ENCODE peak calls at places on chromosomes 16 and 17, in four cellular contexts. H is HepG2, P is IMR-90, D is K562. U is an unnamed sample.

GRCh38 chr17:19336938-19337711 is 25.4 kb downstream of the B9D1 start:
- DNase-seq in H (peak; percentile 68), P (no peak), D (no peak), U (no peak)

GRCh38 chr17:69286257-69286656 is 40.7 kb downstream of the ABCA5 start:
- DNase-seq in P (no peak), D (no peak), H (no peak), U (no peak)

GRCh38 chr17:79079421-79080200 is 5.0 kb downstream of the ENGASE start:
- DNase-seq in P (no peak), H (no peak), D (no peak), U (no peak)

GRCh38 chr17:7252176-7253043 is at the start of gene ELP5:
- DNase-seq in D (peak; percentile 84), P (peak; percentile 94), H (peak; percentile 94), U (peak; percentile 97)

GRCh38 chr16:50610331-50611262 is 62.4 kb downstream of the NKD1 start:
- DNase-seq in P (no peak), D (peak; percentile 28), H (no peak), U (no peak)

GRCh38 chr17:56213031-56213430 is 59.8 kb downstream of the ANKFN1 start:
- DNase-seq in D (no peak), P (peak; percentile 10), H (no peak), U (no peak)

GRCh38 chr16:57923418-57923817 is 47.5 kb downstream of the CNGB1 start:
- DNase-seq in D (no peak), P (no peak), H (no peak), U (no peak)

GRCh38 chr16:84109598-84110325 is 7.0 kb downstream of the MBTPS1 start:
- DNase-seq in D (no peak), H (no peak), P (peak; percentile 11), U (no peak)

GRCh38 chr16:69867796-69868565 is 83.2 kb upstream of the CLEC18A start:
- DNase-seq in H (no peak), D (no peak), P (no peak), U (no peak)

GRCh38 chr17:75571197-75571884 is 16.3 kb upstream of the MYO15B start:
- DNase-seq in H (no peak), P (peak; percentile 9), D (peak; percentile 50), U (no peak)

GRCh38 chr17:36705651-36706436 is 104.5 kb downstream of the MRM1 start:
- DNase-seq in H (peak; percentile 18), D (peak; percentile 73), P (peak; percentile 4), U (peak; percentile 72)

GRCh38 chr17:2952174-2952845 is 111.1 kb downstream of the OR1D5 start:
- DNase-seq in P (no peak), D (no peak), H (peak; percentile 52), U (no peak)

GRCh38 chr17:8408371-8408770 is 10.7 kb upstream of the RNF222 start:
- DNase-seq in P (no peak), H (peak; percentile 41), D (no peak), U (peak; percentile 33)

GRCh38 chr17:79793924-79794304 is 3.0 kb downstream of the CBX8 start:
- DNase-seq in D (no peak), P (no peak), H (no peak), U (peak; percentile 87)

GRCh38 chr17:32281011-32281451 is 15.4 kb downstream of the RHBDL3 start:
- DNase-seq in H (no peak), P (no peak), D (no peak), U (no peak)

GRCh38 chr16:14677627-14678026 is 16.5 kb downstream of the PLA2G10 start:
- DNase-seq in D (no peak), H (no peak), P (no peak), U (no peak)

GRCh38 chr17:35612924-35613521 is 25.9 kb downstream of the AP2B1 start:
- DNase-seq in H (peak; percentile 48), P (peak; percentile 65), D (no peak), U (peak; percentile 68)

GRCh38 chr17:56756536-56756935 is 77.2 kb downstream of the C17orf67 start:
- DNase-seq in D (no peak), P (peak; percentile 98), H (peak; percentile 24), U (peak; percentile 31)

DNA sequence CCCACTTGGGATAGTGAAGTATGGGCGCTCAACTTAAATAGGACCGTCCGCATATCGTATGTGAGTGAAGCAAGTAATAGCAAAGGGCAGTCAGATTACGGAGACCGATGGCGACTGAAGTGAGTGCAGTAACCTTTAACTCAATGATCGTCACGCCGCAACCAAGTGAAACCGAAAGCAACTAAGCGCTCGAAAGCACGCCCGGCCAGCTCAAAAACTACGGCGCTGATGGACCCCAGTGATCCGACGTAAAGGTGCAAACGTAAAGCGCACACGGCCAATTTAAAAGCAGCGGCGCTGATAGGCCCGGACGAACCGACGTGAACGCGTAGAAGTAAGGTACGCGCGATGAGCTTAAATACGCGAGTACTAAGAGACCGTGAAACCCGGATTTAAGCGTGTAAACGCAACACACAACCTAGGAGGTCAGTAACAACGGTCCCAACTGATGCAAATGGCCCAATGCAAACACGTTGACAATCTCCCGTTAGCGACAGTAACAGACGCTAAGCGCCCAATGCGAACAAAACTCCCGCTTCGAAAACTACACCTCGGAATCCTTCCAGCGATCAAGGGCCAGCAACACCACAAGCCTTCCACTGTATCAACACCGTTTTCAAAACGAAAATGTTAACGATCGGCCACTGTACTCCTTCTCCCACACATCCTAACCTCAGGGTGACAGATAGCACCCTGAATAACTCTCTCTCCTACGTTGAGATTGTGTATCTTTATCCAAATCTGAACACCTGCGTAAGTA is 37.9 kb upstream of the ARL4D start:
- DNase-seq in P (peak; percentile 100), H (peak; percentile 99), D (no peak), U (peak; percentile 100)
- TF ChIP-seq MAZ in P (peak; percentile 96), H (peak; percentile 91), D (no peak), U (peak; percentile 99)

DNA sequence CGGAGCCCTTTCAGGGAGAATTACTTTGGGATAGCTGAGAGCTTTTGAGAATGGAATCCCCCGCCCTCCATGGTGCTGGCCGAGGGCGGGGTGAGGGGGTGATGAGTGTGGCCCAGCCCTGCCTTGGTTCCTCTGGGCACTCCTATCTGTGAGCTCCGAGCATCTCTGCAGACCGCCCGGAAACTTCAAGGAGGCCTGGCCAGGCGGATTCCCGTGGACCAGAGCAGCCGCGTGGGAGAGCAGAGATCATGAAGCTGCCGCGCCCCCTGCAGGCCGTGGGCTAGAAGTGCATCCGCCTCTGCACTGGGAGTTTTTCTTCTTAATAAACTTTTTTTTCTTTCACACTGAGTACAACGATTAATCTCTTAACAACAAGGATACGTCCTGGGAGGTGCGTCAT is 392.9 kb upstream of the EEF2KMT start:
- DNase-seq in P (no peak), H (peak; percentile 43), D (peak; percentile 59), U (peak; percentile 48)
- TF ChIP-seq MAZ in P (no peak), H (no peak), D (no peak), U (no peak)

GRCh38 chr16:17339764-17340541 is 130.8 kb downstream of the XYLT1 start:
- DNase-seq in D (no peak), P (peak; percentile 46), H (no peak), U (no peak)
- TF ChIP-seq MAZ in D (no peak), P (no peak), H (no peak), U (no peak)

GRCh38 chr16:55643161-55643970 is 12.4 kb upstream of the SLC6A2 start:
- DNase-seq in D (peak; percentile 37), H (peak; percentile 59), P (peak; percentile 12), U (no peak)
- TF ChIP-seq MAZ in D (no peak), H (no peak), P (no peak), U (no peak)

DNA sequence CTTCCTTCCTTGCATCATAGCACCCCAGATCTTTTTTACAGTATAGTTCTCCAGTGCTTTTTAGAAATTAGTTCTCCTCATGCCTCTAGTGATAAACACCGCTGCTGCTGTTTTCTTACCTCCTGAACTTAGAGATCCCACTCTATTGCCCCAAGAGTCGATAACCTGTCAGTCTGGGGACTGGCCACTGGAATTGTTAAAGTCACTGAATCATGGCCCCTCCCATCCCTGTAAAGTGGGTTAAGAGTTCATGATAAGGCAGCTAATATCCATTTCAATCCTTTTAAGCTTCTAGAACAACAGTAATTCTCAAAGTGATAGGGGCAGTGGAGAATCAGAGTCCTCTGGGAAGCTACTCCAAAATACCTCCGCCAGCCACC is 1.8 kb upstream of the SMARCD2 start:
- DNase-seq in H (no peak), D (peak; percentile 67), P (no peak), U (no peak)
- TF ChIP-seq MAZ in H (no peak), D (no peak), P (no peak), U (no peak)

GRCh38 chr17:77854759-77855745 is 103.5 kb upstream of the TNRC6C start:
- DNase-seq in H (no peak), D (no peak), P (no peak), U (no peak)
- TF ChIP-seq MAZ in H (no peak), D (no peak), P (no peak), U (no peak)

DNA sequence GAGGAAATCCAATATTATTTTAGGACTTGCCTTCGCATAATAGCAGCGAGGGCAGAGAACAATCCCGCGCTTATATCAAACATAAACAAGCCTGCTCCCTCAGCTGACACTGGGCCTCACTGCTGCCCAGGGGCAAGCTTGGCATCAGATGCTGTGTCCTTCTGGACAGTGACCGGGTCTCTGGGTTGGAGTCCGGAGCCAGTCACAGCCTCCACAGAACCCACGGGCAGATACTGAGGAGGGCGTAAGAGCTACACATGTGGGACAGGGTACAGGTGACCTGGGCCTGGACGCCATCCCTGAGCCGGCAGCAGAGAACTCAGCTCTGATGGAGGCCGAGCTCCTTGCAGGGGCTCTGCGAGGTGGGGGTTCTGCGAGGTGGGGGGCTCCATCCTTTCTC is 14.7 kb upstream of the ZNF469 start:
- DNase-seq in P (no peak), D (no peak), H (no peak), U (no peak)
- TF ChIP-seq MAZ in P (no peak), D (no peak), H (no peak), U (no peak)

GRCh38 chr16:11726008-11726407 is 16.6 kb downstream of the TXNDC11 start:
- DNase-seq in P (no peak), D (no peak), H (no peak), U (no peak)
- TF ChIP-seq MAZ in P (no peak), D (no peak), H (no peak), U (no peak)